ENCODE peak calls at places on chromosomes 12 and 14, in six cellular contexts. U is CD8-positive, alpha-beta memory T cell; V is brain microvascular endothelial cell; W is testis; T is A549; P is HL-60. L is an unnamed sample.

GRCh38 chr14:25049559-25050493 is at the start of gene STXBP6:
- DNase-seq in V (no peak), U (no peak), P (peak; percentile 10), W (peak; percentile 80), T (peak; percentile 35), L (no peak)

GRCh38 chr12:30823140-30823669 is 68.5 kb upstream of the CAPRIN2 start:
- DNase-seq in P (peak; percentile 13), W (peak; percentile 41), T (peak; percentile 43), V (peak; percentile 5), U (peak; percentile 22), L (no peak)

GRCh38 chr14:104639889-104640548 is 35.4 kb upstream of the TMEM179 start:
- DNase-seq in V (peak; percentile 22), P (peak; percentile 39), T (peak; percentile 77), U (peak; percentile 33), W (peak; percentile 71), L (no peak)

GRCh38 chr14:28609228-28609828 is 157.3 kb upstream of the FOXG1 start:
- DNase-seq in T (peak; percentile 63), V (peak; percentile 10), U (no peak), W (peak; percentile 82), P (peak; percentile 47), L (no peak)

GRCh38 chr14:49879683-49880204 is 13.1 kb upstream of the ARF6 start:
- DNase-seq in V (peak; percentile 31), W (peak; percentile 54), T (peak; percentile 89), P (peak; percentile 82), U (peak; percentile 49), L (no peak)

GRCh38 chr12:14962797-14963196 is 1.4 kb upstream of the ARHGDIB start:
- DNase-seq in W (no peak), U (no peak), T (no peak), V (no peak), P (peak; percentile 39), L (no peak)

GRCh38 chr12:54555670-54556257 is 6.4 kb downstream of the PDE1B start:
- DNase-seq in T (no peak), V (no peak), U (no peak), P (no peak), W (no peak), L (no peak)

GRCh38 chr12:63844391-63845341 is at the start of gene SRGAP1:
- DNase-seq in T (peak; percentile 69), P (peak; percentile 26), V (peak; percentile 60), U (no peak), W (peak; percentile 76), L (no peak)

GRCh38 chr14:20413785-20414117 is 450 bp upstream of the TEP1 start:
- DNase-seq in T (no peak), V (no peak), W (peak; percentile 30), P (peak; percentile 27), U (peak; percentile 30), L (no peak)

GRCh38 chr14:33556382-33557121 is 394.3 kb downstream of the EGLN3 start:
- DNase-seq in V (no peak), P (no peak), W (no peak), T (no peak), U (no peak), L (peak; percentile 54)

GRCh38 chr12:48542300-48542928 is 17.0 kb downstream of the OR8S1 start:
- DNase-seq in P (peak; percentile 52), W (no peak), U (peak; percentile 17), T (peak; percentile 59), V (peak; percentile 6), L (no peak)

GRCh38 chr14:100712490-100712889 is 14.2 kb upstream of the DLK1 start:
- DNase-seq in P (no peak), V (no peak), T (no peak), U (no peak), W (no peak), L (no peak)

GRCh38 chr12:105084251-105085250 is at the start of gene ALDH1L2:
- DNase-seq in W (peak; percentile 88), P (peak; percentile 49), T (peak; percentile 90), V (peak; percentile 84), U (no peak), L (no peak)

GRCh38 chr12:15423629-15424028 is 101.3 kb downstream of the PTPRO start:
- DNase-seq in V (no peak), T (no peak), P (no peak), U (no peak), W (no peak), L (no peak)

GRCh38 chr12:129961856-129962255 is 58.0 kb upstream of the TMEM132D start:
- DNase-seq in U (no peak), W (no peak), P (no peak), V (no peak), T (no peak), L (no peak)

GRCh38 chr14:89457007-89457406 is 40.0 kb upstream of the FOXN3 start:
- DNase-seq in V (no peak), W (no peak), T (no peak), U (no peak), P (no peak), L (no peak)

GRCh38 chr14:48536318-48536717 is 860.9 kb upstream of the MDGA2 start:
- DNase-seq in U (no peak), T (peak; percentile 1), P (no peak), W (peak; percentile 32), V (no peak), L (no peak)

GRCh38 chr12:65728913-65729793 is 95.1 kb upstream of the HMGA2 start:
- DNase-seq in U (no peak), V (no peak), W (no peak), P (no peak), T (no peak), L (no peak)

GRCh38 chr12:90618606-90619005 is 336.4 kb downstream of the CCER1 start:
- DNase-seq in V (no peak), P (no peak), U (no peak), T (no peak), W (no peak), L (peak; percentile 54)

GRCh38 chr14:90056821-90057220 is 5.0 kb upstream of the KCNK13 start:
- DNase-seq in U (no peak), T (no peak), P (no peak), V (no peak), W (no peak), L (no peak)

GRCh38 chr12:121811434-121812319 is 7.9 kb downstream of the SETD1B start:
- DNase-seq in W (peak; percentile 68), T (peak; percentile 72), U (peak; percentile 77), V (peak; percentile 29), P (peak; percentile 86), L (no peak)
- H3K27ac ChIP-seq in W (peak overlapping the region; percentile 64), T (peak overlapping the region; percentile 74), U (peak overlapping the region; percentile 17), V (peak overlapping the region; percentile 2), P (peak overlapping the region; percentile 80), L (peak overlapping the region; percentile 41)

DNA sequence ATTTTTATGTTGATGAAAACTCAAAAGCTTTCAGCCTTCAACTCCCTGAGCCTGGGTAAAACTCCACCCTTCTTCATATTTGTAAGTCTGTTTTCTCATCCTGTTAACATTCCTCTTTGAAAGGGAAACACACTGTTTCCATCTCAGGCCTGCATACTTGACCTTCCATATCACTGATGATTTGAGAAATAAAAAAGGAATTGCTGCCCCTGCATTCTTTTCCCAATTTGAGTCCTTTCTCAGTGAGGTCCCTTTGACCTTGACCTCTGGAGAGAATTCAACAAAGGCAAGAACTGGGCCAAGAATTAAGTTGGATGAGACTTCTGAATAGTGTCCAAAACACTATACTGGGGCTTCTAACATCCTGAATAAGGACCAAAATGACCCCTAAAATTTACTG is 108.0 kb downstream of the AEBP2 start:
- DNase-seq in W (no peak), P (no peak), T (no peak), U (no peak), V (no peak), L (no peak)
- H3K27ac ChIP-seq in W (peak overlapping the region; percentile 73), P (no peak overlapping the region), T (no peak overlapping the region), U (no peak overlapping the region), V (no peak overlapping the region), L (peak overlapping the region; percentile 56)

GRCh38 chr14:102258136-102258535 is 46.8 kb downstream of the MOK start:
- DNase-seq in P (no peak), U (no peak), T (no peak), V (no peak), W (no peak), L (no peak)

GRCh38 chr14:102256691-102257090 is 48.3 kb downstream of the MOK start:
- DNase-seq in V (no peak), W (no peak), T (no peak), U (no peak), P (no peak), L (no peak)

GRCh38 chr14:102251161-102251560 is 53.8 kb downstream of the MOK start:
- DNase-seq in P (no peak), W (no peak), T (no peak), V (no peak), U (no peak), L (no peak)

GRCh38 chr14:102252834-102253801 is 51.8 kb downstream of the MOK start:
- DNase-seq in T (no peak), P (no peak), V (no peak), W (no peak), U (no peak), L (no peak)

DNA sequence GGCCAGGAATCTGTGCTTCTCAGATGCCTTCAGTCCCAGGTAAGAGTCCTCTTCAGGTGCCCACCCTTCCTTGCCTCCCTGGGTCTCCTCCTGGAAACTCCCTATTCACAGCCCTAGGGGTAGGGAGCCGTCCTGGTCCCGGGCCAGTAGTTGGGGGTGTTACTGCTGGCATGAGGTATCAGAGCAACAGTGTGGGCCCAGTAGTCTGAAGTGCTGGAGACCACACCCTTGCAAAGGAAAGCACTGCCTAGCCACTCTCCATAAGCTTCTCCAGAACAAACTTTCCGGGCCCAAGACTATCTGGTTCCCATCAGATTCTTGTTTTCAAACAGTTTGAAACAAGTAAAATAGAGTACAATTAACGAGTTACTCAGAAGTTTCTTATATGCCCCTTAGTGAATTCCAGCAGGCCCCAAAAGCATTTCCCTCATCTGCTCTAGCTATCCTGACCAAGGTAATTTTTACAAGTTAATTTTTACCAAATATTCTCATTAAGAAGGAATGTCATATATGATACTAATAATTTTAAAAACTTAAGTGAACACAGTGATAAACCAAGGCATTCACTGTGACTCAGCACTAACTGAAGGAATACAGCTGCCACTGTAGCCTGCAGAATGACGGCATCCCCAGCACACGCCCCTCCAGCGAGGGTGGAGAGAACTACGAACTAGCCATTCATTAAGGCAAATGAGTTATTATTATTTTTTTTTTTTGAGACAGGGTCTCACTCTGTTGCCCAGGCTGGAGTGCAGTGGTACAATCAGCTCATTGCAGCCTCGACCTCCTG is 49.4 kb downstream of the MOK start:
- DNase-seq in P (no peak), V (no peak), T (peak; percentile 58), W (no peak), U (no peak), L (no peak)
- H3K27ac ChIP-seq in P (no peak overlapping the region), V (peak overlapping the region; percentile 62), T (peak overlapping the region; percentile 83), W (peak overlapping the region; percentile 76), U (peak overlapping the region; percentile 43), L (peak overlapping the region; percentile 16)

GRCh38 chr14:99122521-99123125 is 149.4 kb downstream of the BCL11B start:
- DNase-seq in U (no peak), P (no peak), T (no peak), W (no peak), V (no peak), L (no peak)
- H3K27ac ChIP-seq in U (no peak overlapping the region), P (no peak overlapping the region), T (no peak overlapping the region), W (no peak overlapping the region), V (no peak overlapping the region), L (no peak overlapping the region)

DNA sequence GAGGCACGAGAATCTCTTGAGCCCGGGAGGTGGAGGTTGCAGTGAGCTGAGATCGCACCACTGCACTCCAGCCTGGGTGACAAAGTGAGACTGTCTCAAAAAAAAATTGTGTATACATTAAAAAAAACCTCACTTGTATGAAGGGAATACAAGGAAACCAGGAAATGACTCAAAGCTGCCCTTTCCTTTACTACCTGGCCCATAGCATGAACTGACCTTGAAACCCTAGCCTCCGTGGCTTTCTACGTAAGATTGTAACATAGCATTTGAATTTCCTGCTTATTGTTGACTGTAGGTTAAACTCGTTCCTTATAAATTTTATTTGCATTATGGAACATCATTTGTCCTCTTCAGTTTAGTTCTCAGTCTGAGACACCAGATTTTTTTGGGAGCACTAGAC is 9.1 kb upstream of the DDX47 start:
- DNase-seq in W (no peak), U (no peak), V (no peak), T (peak; percentile 90), P (no peak), L (peak; percentile 95)
- H3K27ac ChIP-seq in W (no peak overlapping the region), U (no peak overlapping the region), V (peak overlapping the region; percentile 39), T (peak overlapping the region; percentile 89), P (no peak overlapping the region), L (peak overlapping the region; percentile 100)

L was measured in epithelial cell of prostate.